ENCODE peak calls at places on chromosomes 6 and 20, in eight cellular contexts. P is mammary epithelial cell; K is H4; R is midbrain; H is Karpas-422; B is stimulated activated naive CD4-positive, alpha-beta T cell treated with Interleukin-2 at 50 U/mL for 16 hours; A is kidney tubule cell; M is EH. E is an unnamed sample.

GRCh38 chr20:4726710-4727391 is 5.1 kb downstream of the PRND start:
- DNase-seq in P (no peak), K (peak; percentile 46), R (no peak), H (no peak), B (peak; percentile 8), A (peak; percentile 33), M (peak; percentile 78), E (peak; percentile 73)

GRCh38 chr20:18724077-18724476 is 89.5 kb upstream of the SCP2D1 start:
- DNase-seq in P (no peak), K (no peak), R (no peak), H (no peak), B (no peak), A (no peak), M (no peak), E (no peak)

GRCh38 chr6:75283907-75284284 is 696 bp downstream of the TMEM30A start:
- DNase-seq in P (no peak), K (no peak), R (no peak), H (peak; percentile 69), B (no peak), A (no peak), M (no peak), E (no peak)

GRCh38 chr6:152170313-152170701 is 362.8 kb downstream of the ESR1 start:
- DNase-seq in P (no peak), K (no peak), R (no peak), H (no peak), B (no peak), A (peak; percentile 8), M (no peak), E (no peak)

GRCh38 chr6:133503330-133503729 is 262.2 kb downstream of the EYA4 start:
- DNase-seq in P (no peak), K (no peak), R (no peak), H (no peak), B (no peak), A (peak; percentile 31), M (peak; percentile 19), E (peak; percentile 42)

GRCh38 chr6:149936743-149937142 is 5.1 kb upstream of the ULBP2 start:
- DNase-seq in P (no peak), K (no peak), R (no peak), H (no peak), B (no peak), A (no peak), M (no peak), E (no peak)

GRCh38 chr6:109034439-109035041 is 60.1 kb downstream of the SESN1 start:
- DNase-seq in P (no peak), K (no peak), R (no peak), H (no peak), B (no peak), A (no peak), M (no peak), E (no peak)

GRCh38 chr20:63025534-63026331 is 19.0 kb upstream of the BHLHE23 start:
- DNase-seq in P (peak; percentile 63), K (no peak), R (no peak), H (no peak), B (no peak), A (peak; percentile 42), M (peak; percentile 41), E (peak; percentile 4)

GRCh38 chr6:158653577-158654354 is 3.9 kb downstream of the SYTL3 start:
- DNase-seq in P (no peak), K (no peak), R (no peak), H (no peak), B (peak; percentile 90), A (no peak), M (no peak), E (peak; percentile 64)

GRCh38 chr6:111712398-111712797 is 106.7 kb upstream of the TRAF3IP2 start:
- DNase-seq in P (peak; percentile 9), K (no peak), R (no peak), H (no peak), B (no peak), A (no peak), M (peak; percentile 82), E (peak; percentile 88)

GRCh38 chr6:69338431-69339162 is 458.2 kb downstream of the LMBRD1 start:
- DNase-seq in P (no peak), K (no peak), R (no peak), H (no peak), B (no peak), A (no peak), M (no peak), E (no peak)

GRCh38 chr20:3805594-3806264 is 9.6 kb downstream of the CDC25B start:
- DNase-seq in P (peak; percentile 30), K (no peak), R (peak; percentile 19), H (no peak), B (no peak), A (peak; percentile 43), M (peak; percentile 80), E (peak; percentile 58)

E was measured in astrocyte.